ENCODE peak calls at places on chromosomes 7 and 10, in five cellular contexts. J is HFF-Myc; R is Daoy; T is activated CD8-positive, alpha-beta memory T cell treated with anti-CD3 and anti-CD28 coated beads for 4 hours; O is nephron progenitor cell. K is an unnamed sample.

GRCh38 chr7:41880107-41880506 is 177.2 kb upstream of the INHBA start:
- DNase-seq in R (peak), J (peak), O (no peak), T (no peak), K (peak)

GRCh38 chr7:131034166-131034881 is 293.4 kb upstream of the MKLN1 start:
- DNase-seq in J (no peak), O (no peak), R (no peak), T (no peak), K (no peak)

GRCh38 chr7:83677180-83677866 is 28.4 kb upstream of the SEMA3E start:
- DNase-seq in O (no peak), J (peak), R (peak), T (no peak), K (peak)

GRCh38 chr7:132865766-132866531 is 215.9 kb downstream of the CHCHD3 start:
- DNase-seq in J (peak), O (no peak), R (peak), T (no peak), K (no peak)

GRCh38 chr7:43220250-43220649 is 107.8 kb downstream of the HECW1 start:
- DNase-seq in R (peak), J (peak), T (no peak), O (no peak), K (no peak)

GRCh38 chr7:36781011-36781738 is 56.9 kb upstream of the AOAH start:
- DNase-seq in R (no peak), T (no peak), J (no peak), O (no peak), K (no peak)

GRCh38 chr7:11252011-11252607 is 278.4 kb downstream of the PHF14 start:
- DNase-seq in J (no peak), O (no peak), T (no peak), R (no peak), K (no peak)

GRCh38 chr10:110522365-110522988 is 24.8 kb downstream of the DUSP5 start:
- DNase-seq in O (no peak), R (peak), J (no peak), T (no peak), K (no peak)

GRCh38 chr7:70582921-70583895 is 548.7 kb upstream of the GALNT17 start:
- DNase-seq in J (no peak), T (no peak), O (no peak), R (no peak), K (peak)

GRCh38 chr7:44063547-44063893 is 1.8 kb downstream of the PGAM2 start:
- DNase-seq in O (peak), J (no peak), T (no peak), R (no peak), K (no peak)

GRCh38 chr7:141462958-141463357 is 88.3 kb upstream of the AGK start:
- DNase-seq in O (no peak), T (no peak), R (peak), J (no peak), K (no peak)

GRCh38 chr7:32216759-32217158 is 146.6 kb upstream of the PDE1C start:
- DNase-seq in T (no peak), J (no peak), R (no peak), O (no peak), K (no peak)